ENCODE peak calls at places on chromosomes 12 and 14, in five cellular contexts. One of them, this sample, is unnamed.

GRCh38 chr12:42141981-42142606 is 2.6 kb downstream of the GXYLT1 start:
- DNase-seq in PC-9: no peak
- DNase-seq in mesendoderm: no peak
- DNase-seq in T-helper 1 cell: no peak
- DNase-seq in Daoy: no peak
- DNase-seq in this sample: no peak

GRCh38 chr14:101200650-101201516 is 297.4 kb upstream of the RTL1 start:
- DNase-seq in PC-9: no peak
- DNase-seq in mesendoderm: no peak
- DNase-seq in T-helper 1 cell: no peak
- DNase-seq in Daoy: no peak
- DNase-seq in this sample: no peak

GRCh38 chr12:54853933-54854538 is at the start of gene MUCL1:
- DNase-seq in PC-9: no peak
- DNase-seq in mesendoderm: peak
- DNase-seq in T-helper 1 cell: peak
- DNase-seq in Daoy: peak
- DNase-seq in this sample: peak

GRCh38 chr12:106976013-106976658 is 10.8 kb downstream of the MTERF2 start:
- DNase-seq in PC-9: peak
- DNase-seq in mesendoderm: no peak
- DNase-seq in T-helper 1 cell: no peak
- DNase-seq in Daoy: peak
- DNase-seq in this sample: no peak

GRCh38 chr12:114371733-114372132 is 34.2 kb downstream of the TBX5 start:
- DNase-seq in PC-9: no peak
- DNase-seq in mesendoderm: no peak
- DNase-seq in T-helper 1 cell: no peak
- DNase-seq in Daoy: no peak
- DNase-seq in this sample: no peak

GRCh38 chr12:79691299-79692248 is 810 bp upstream of the PAWR start:
- DNase-seq in PC-9: peak
- DNase-seq in mesendoderm: peak
- DNase-seq in T-helper 1 cell: no peak
- DNase-seq in Daoy: peak
- DNase-seq in this sample: no peak

GRCh38 chr12:128796439-128797118 is 27.2 kb downstream of the SLC15A4 start:
- DNase-seq in PC-9: no peak
- DNase-seq in mesendoderm: no peak
- DNase-seq in T-helper 1 cell: no peak
- DNase-seq in Daoy: no peak
- DNase-seq in this sample: peak

GRCh38 chr12:30822385-30823139 is 67.8 kb upstream of the CAPRIN2 start:
- DNase-seq in PC-9: no peak
- DNase-seq in mesendoderm: peak
- DNase-seq in T-helper 1 cell: no peak
- DNase-seq in Daoy: peak
- DNase-seq in this sample: peak

This sample was measured in GM12865.